ENCODE peak calls at places on chromosomes 6 and 20, in six cellular contexts. H is brain microvascular endothelial cell, S is SK-N-SH, P is AG04450, Q is thoracic aorta, Z is epithelial cell of esophagus. X is an unnamed sample.

GRCh38 chr6:44833248-44833647 is 445.7 kb downstream of the CDC5L start:
- DNase-seq in H (no peak), S (no peak), P (no peak), Q (no peak), Z (no peak), X (no peak)

GRCh38 chr6:28135393-28135792 is 6.3 kb upstream of the ZKSCAN8 start:
- DNase-seq in H (no peak), S (no peak), P (no peak), Q (no peak), Z (no peak), X (no peak)

GRCh38 chr20:62977613-62978558 is 25.4 kb downstream of the SLC17A9 start:
- DNase-seq in H (no peak), S (peak; percentile 61), P (no peak), Q (no peak), Z (no peak), X (peak; percentile 72)

GRCh38 chr6:85580878-85581267 is 12.8 kb downstream of the SNX14 start:
- DNase-seq in H (peak; percentile 74), S (no peak), P (no peak), Q (no peak), Z (peak; percentile 35), X (no peak)

GRCh38 chr6:25366785-25367657 is 87.8 kb downstream of the CARMIL1 start:
- DNase-seq in H (no peak), S (no peak), P (no peak), Q (no peak), Z (peak; percentile 69), X (no peak)

GRCh38 chr6:93644611-93645010 is 225.3 kb upstream of the EPHA7 start:
- DNase-seq in H (no peak), S (no peak), P (no peak), Q (no peak), Z (no peak), X (no peak)

GRCh38 chr6:82959385-82959941 is 106.2 kb downstream of the UBE3D start:
- DNase-seq in H (no peak), S (no peak), P (peak; percentile 58), Q (no peak), Z (no peak), X (no peak)

GRCh38 chr6:14344486-14344885 is 226.9 kb downstream of the CD83 start:
- DNase-seq in H (no peak), S (no peak), P (no peak), Q (no peak), Z (no peak), X (no peak)

GRCh38 chr20:45933231-45934045 is 1.0 kb upstream of the PCIF1 start:
- DNase-seq in H (peak; percentile 62), S (peak; percentile 81), P (no peak), Q (no peak), Z (peak; percentile 79), X (peak; percentile 55)

GRCh38 chr6:4647414-4648365 is 128.5 kb upstream of the CDYL start:
- DNase-seq in H (peak; percentile 69), S (peak; percentile 64), P (peak; percentile 53), Q (no peak), Z (peak; percentile 74), X (no peak)

GRCh38 chr20:327041-327945 is 1.9 kb downstream of the SOX12 start:
- DNase-seq in H (peak; percentile 74), S (peak; percentile 95), P (peak; percentile 90), Q (peak; percentile 55), Z (peak; percentile 89), X (no peak)

GRCh38 chr6:138503881-138504680 is 4.8 kb upstream of the NHSL1 start:
- DNase-seq in H (no peak), S (no peak), P (no peak), Q (no peak), Z (no peak), X (no peak)

GRCh38 chr6:97038437-97038836 is 113.9 kb downstream of the KLHL32 start:
- DNase-seq in H (no peak), S (no peak), P (no peak), Q (no peak), Z (no peak), X (no peak)

GRCh38 chr6:3159805-3160781 is 2.7 kb upstream of the TUBB2A start:
- DNase-seq in H (no peak), S (no peak), P (no peak), Q (no peak), Z (peak; percentile 78), X (peak; percentile 66)

GRCh38 chr20:60403105-60403741 is 445.0 kb downstream of the CDH26 start:
- DNase-seq in H (no peak), S (no peak), P (no peak), Q (no peak), Z (no peak), X (no peak)

GRCh38 chr6:18976091-18976490 is 588.9 kb downstream of the RNF144B start:
- DNase-seq in H (no peak), S (no peak), P (no peak), Q (no peak), Z (no peak), X (no peak)

GRCh38 chr6:52284131-52284459 is 447 bp downstream of the MCM3 start:
- DNase-seq in H (no peak), S (peak; percentile 50), P (no peak), Q (no peak), Z (no peak), X (no peak)

GRCh38 chr20:830011-830521 is 3.4 kb upstream of the FAM110A start:
- DNase-seq in H (peak; percentile 51), S (no peak), P (no peak), Q (no peak), Z (no peak), X (peak; percentile 74)

GRCh38 chr6:127832381-127832780 is 68.5 kb downstream of the THEMIS start:
- DNase-seq in H (no peak), S (no peak), P (no peak), Q (no peak), Z (no peak), X (no peak)

GRCh38 chr6:4133941-4134838 is 1.2 kb downstream of the ECI2 start:
- DNase-seq in H (no peak), S (peak; percentile 11), P (no peak), Q (no peak), Z (peak; percentile 11), X (no peak)

GRCh38 chr6:138440296-138440695 is 36.3 kb downstream of the HEBP2 start:
- DNase-seq in H (no peak), S (no peak), P (no peak), Q (no peak), Z (no peak), X (no peak)

GRCh38 chr6:107819976-107820551 is 4.0 kb downstream of the SCML4 start:
- DNase-seq in H (no peak), S (peak; percentile 61), P (no peak), Q (no peak), Z (peak; percentile 88), X (no peak)

GRCh38 chr6:30740993-30741784 is 1.3 kb downstream of the FLOT1 start:
- DNase-seq in H (no peak), S (no peak), P (no peak), Q (no peak), Z (peak; percentile 38), X (no peak)

GRCh38 chr6:167208819-167209576 is 51.2 kb upstream of the GPR31 start:
- DNase-seq in H (no peak), S (no peak), P (no peak), Q (no peak), Z (no peak), X (no peak)

GRCh38 chr20:24736131-24736843 is 212.8 kb upstream of the CST7 start:
- DNase-seq in H (no peak), S (no peak), P (no peak), Q (no peak), Z (no peak), X (no peak)

GRCh38 chr6:99563056-99563723 is 5.3 kb downstream of the CCNC start:
- DNase-seq in H (no peak), S (no peak), P (no peak), Q (no peak), Z (peak; percentile 49), X (no peak)

GRCh38 chr20:48076247-48076646 is 291.0 kb upstream of the SULF2 start:
- DNase-seq in H (no peak), S (no peak), P (no peak), Q (no peak), Z (no peak), X (no peak)

GRCh38 chr20:39785252-39785917 is 823.2 kb downstream of the DHX35 start:
- DNase-seq in H (no peak), S (no peak), P (no peak), Q (no peak), Z (no peak), X (no peak)

GRCh38 chr6:142474446-142475289 is 172.9 kb downstream of the ADGRG6 start:
- DNase-seq in H (peak; percentile 52), S (peak; percentile 47), P (peak; percentile 44), Q (no peak), Z (peak; percentile 70), X (no peak)

GRCh38 chr6:14317616-14318015 is 200.0 kb downstream of the CD83 start:
- DNase-seq in H (no peak), S (peak; percentile 32), P (no peak), Q (no peak), Z (no peak), X (no peak)

GRCh38 chr6:13538084-13538483 is 36.3 kb upstream of the SIRT5 start:
- DNase-seq in H (peak; percentile 31), S (peak; percentile 69), P (peak; percentile 30), Q (no peak), Z (peak; percentile 66), X (no peak)

DNA sequence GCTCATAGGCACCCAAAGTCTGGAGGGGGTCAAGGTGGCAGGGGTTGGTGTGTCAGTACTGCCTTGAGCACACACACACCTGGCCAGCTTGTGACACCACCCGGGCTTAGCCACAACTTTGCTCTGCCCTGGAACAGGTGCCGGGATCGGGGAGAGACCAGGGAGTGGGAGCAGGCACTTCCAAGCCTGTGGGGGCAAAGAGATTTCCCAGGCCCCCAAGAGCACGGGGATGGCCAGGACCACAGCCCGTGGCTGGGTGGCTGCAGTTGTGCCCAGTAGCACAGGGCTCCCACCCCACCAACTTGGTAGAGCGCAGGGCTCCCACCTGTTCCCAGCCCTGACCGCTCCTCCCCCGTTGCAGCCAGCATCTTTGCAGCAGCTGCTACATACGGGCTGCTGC is 40.4 kb downstream of the WASF1 start:
- DNase-seq in H (no peak), S (no peak), P (no peak), Q (no peak), Z (no peak), X (no peak)
- TF ChIP-seq CTCF in H (no peak), S (no peak), P (no peak), Q (no peak), Z (no peak), X (no peak)

DNA sequence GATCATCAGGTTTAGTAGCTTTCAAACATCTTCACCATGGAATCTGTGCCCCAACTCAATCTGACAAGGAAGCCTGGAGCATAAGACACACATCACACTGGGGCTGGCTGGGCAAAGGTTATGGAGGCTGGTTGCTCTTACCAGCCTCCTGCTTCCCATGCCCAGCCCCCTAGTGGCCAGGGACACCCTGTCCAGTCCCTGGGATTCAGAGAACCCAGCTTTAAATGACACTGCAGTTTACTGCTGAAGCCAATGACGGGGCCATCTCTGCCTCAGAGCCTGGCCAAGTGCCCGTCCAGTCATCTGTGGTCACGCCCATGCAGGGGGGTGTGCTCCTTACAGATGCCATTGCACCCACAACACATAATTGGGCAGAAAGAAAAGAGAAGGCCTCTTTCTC is 272.9 kb downstream of the SMOC2 start:
- DNase-seq in H (no peak), S (peak; percentile 59), P (no peak), Q (no peak), Z (no peak), X (no peak)
- TF ChIP-seq CTCF in H (peak; percentile 9), S (no peak), P (no peak), Q (no peak), Z (no peak), X (no peak)

GRCh38 chr6:62283828-62284411 is 2.1 kb downstream of the KHDRBS2 start:
- DNase-seq in H (peak; percentile 14), S (peak; percentile 23), P (no peak), Q (no peak), Z (peak; percentile 51), X (no peak)
- TF ChIP-seq CTCF in H (no peak), S (peak; percentile 70), P (no peak), Q (peak; percentile 30), Z (peak; percentile 53), X (peak; percentile 77)

GRCh38 chr6:131063028-131063763 is at the start of gene EPB41L2:
- DNase-seq in H (peak; percentile 80), S (peak; percentile 69), P (peak; percentile 70), Q (peak; percentile 56), Z (peak; percentile 84), X (peak; percentile 56)
- TF ChIP-seq CTCF in H (peak; percentile 44), S (peak; percentile 13), P (peak; percentile 37), Q (peak; percentile 60), Z (peak; percentile 18), X (peak; percentile 15)

X was measured in CD14-positive monocyte.